ENCODE peak calls at places on chromosomes 6 and 20, in ten cellular contexts. U is activated T-helper 1 cell treated with anti-CD3 and anti-CD28 coated beads, Interleukin-2, amount 50 U/mL, for 16 hours; C is activated CD4-positive, alpha-beta T cell treated with anti-CD3 and anti-CD28 coated beads for 48 hours; Y is stomach; Q is GM03348; J is activated naive CD8-positive, alpha-beta T cell treated with anti-CD3 and anti-CD28 coated beads, Interleukin-2, amount 50 U/mL, for 24 hours; Z is neuronal stem cell; S is chondrocyte; O is cardiac septum; F is activated CD4-positive, CD25-positive, alpha-beta regulatory T cell. G is an unnamed sample.

GRCh38 chr6:95294047-95294446 is 283.3 kb upstream of the MANEA start:
- DNase-seq in U (no peak), C (no peak), Y (no peak), Q (no peak), J (no peak), Z (no peak), S (no peak), O (no peak), F (no peak), G (no peak)

GRCh38 chr6:25175216-25175615 is 104.0 kb upstream of the CARMIL1 start:
- DNase-seq in U (no peak), C (no peak), Y (no peak), Q (no peak), J (no peak), Z (no peak), S (no peak), O (no peak), F (no peak), G (no peak)

GRCh38 chr6:24445704-24446103 is 43.0 kb downstream of the MRS2 start:
- DNase-seq in U (no peak), C (no peak), Y (no peak), Q (no peak), J (no peak), Z (no peak), S (no peak), O (no peak), F (no peak), G (no peak)

GRCh38 chr6:91659881-91660280 is 1073.0 kb upstream of the MAP3K7 start:
- DNase-seq in U (no peak), C (no peak), Y (no peak), Q (no peak), J (no peak), Z (no peak), S (no peak), O (no peak), F (no peak), G (no peak)

GRCh38 chr6:74936886-74937285 is 269.0 kb downstream of the COL12A1 start:
- DNase-seq in U (no peak), C (no peak), Y (no peak), Q (peak), J (no peak), Z (no peak), S (no peak), O (no peak), F (no peak), G (no peak)

GRCh38 chr20:51360451-51361230 is 181.9 kb downstream of the NFATC2 start:
- DNase-seq in U (no peak), C (no peak), Y (no peak), Q (peak), J (no peak), Z (no peak), S (no peak), O (no peak), F (no peak), G (no peak)

GRCh38 chr20:38198238-38198861 is 33.3 kb upstream of the TGM2 start:
- DNase-seq in U (no peak), C (no peak), Y (no peak), Q (no peak), J (no peak), Z (no peak), S (no peak), O (peak), F (no peak), G (no peak)

GRCh38 chr20:24095753-24096152 is 107.2 kb upstream of the GGTLC1 start:
- DNase-seq in U (no peak), C (no peak), Y (no peak), Q (no peak), J (no peak), Z (no peak), S (no peak), O (no peak), F (no peak), G (no peak)

GRCh38 chr6:344816-345340 is 46.7 kb upstream of the IRF4 start:
- DNase-seq in U (no peak), C (no peak), Y (no peak), Q (peak), J (no peak), Z (no peak), S (no peak), O (no peak), F (no peak), G (no peak)

GRCh38 chr6:38370653-38371311 is 268.9 kb downstream of the BTBD9 start:
- DNase-seq in U (no peak), C (no peak), Y (no peak), Q (no peak), J (no peak), Z (no peak), S (no peak), O (no peak), F (no peak), G (no peak)

GRCh38 chr20:57999465-58000111 is 228.9 kb downstream of the ANKRD60 start:
- DNase-seq in U (no peak), C (no peak), Y (no peak), Q (no peak), J (no peak), Z (peak), S (no peak), O (no peak), F (no peak), G (no peak)

GRCh38 chr6:89268776-89269175 is 46.3 kb downstream of the GABRR2 start:
- DNase-seq in U (no peak), C (no peak), Y (no peak), Q (no peak), J (no peak), Z (no peak), S (no peak), O (no peak), F (no peak), G (no peak)

GRCh38 chr6:100084301-100085161 is 90.5 kb upstream of the MCHR2 start:
- DNase-seq in U (no peak), C (no peak), Y (no peak), Q (peak), J (no peak), Z (no peak), S (no peak), O (no peak), F (no peak), G (no peak)

GRCh38 chr6:71072508-71072907 is 115.6 kb upstream of the B3GAT2 start:
- DNase-seq in U (no peak), C (no peak), Y (no peak), Q (no peak), J (no peak), Z (peak), S (no peak), O (no peak), F (no peak), G (no peak)

GRCh38 chr6:15804461-15804784 is 141.6 kb upstream of the DTNBP1 start:
- DNase-seq in U (no peak), C (no peak), Y (no peak), Q (no peak), J (no peak), Z (no peak), S (no peak), O (no peak), F (no peak), G (no peak)

GRCh38 chr20:1895674-1896496 is 678 bp downstream of the SIRPA start:
- DNase-seq in U (no peak), C (no peak), Y (no peak), Q (peak), J (no peak), Z (no peak), S (no peak), O (no peak), F (no peak), G (no peak)

GRCh38 chr20:58137651-58138265 is 90.7 kb downstream of the ANKRD60 start:
- DNase-seq in U (no peak), C (no peak), Y (no peak), Q (no peak), J (no peak), Z (no peak), S (no peak), O (no peak), F (no peak), G (no peak)

GRCh38 chr6:75748743-75749538 is at the start of gene MYO6:
- DNase-seq in U (peak), C (peak), Y (peak), Q (peak), J (peak), Z (peak), S (no peak), O (peak), F (peak), G (peak)

GRCh38 chr20:21522479-21523397 is 8.9 kb upstream of the NKX2-2 start:
- DNase-seq in U (no peak), C (peak), Y (no peak), Q (no peak), J (peak), Z (no peak), S (no peak), O (no peak), F (no peak), G (no peak)

GRCh38 chr6:25397406-25397805 is 118.2 kb downstream of the CARMIL1 start:
- DNase-seq in U (no peak), C (no peak), Y (no peak), Q (no peak), J (no peak), Z (peak), S (no peak), O (no peak), F (no peak), G (no peak)

GRCh38 chr6:5435449-5435848 is 174.1 kb downstream of the FARS2 start:
- DNase-seq in U (no peak), C (no peak), Y (no peak), Q (peak), J (no peak), Z (no peak), S (no peak), O (no peak), F (no peak), G (no peak)

GRCh38 chr6:56802570-56802969 is 152.3 kb upstream of the BEND6 start:
- DNase-seq in U (no peak), C (no peak), Y (no peak), Q (no peak), J (no peak), Z (no peak), S (no peak), O (no peak), F (no peak), G (no peak)

GRCh38 chr6:11298651-11299420 is 66.4 kb upstream of the NEDD9 start:
- DNase-seq in U (no peak), C (no peak), Y (peak), Q (no peak), J (no peak), Z (no peak), S (no peak), O (no peak), F (no peak), G (no peak)

GRCh38 chr6:23728707-23729106 is 397.3 kb upstream of the NRSN1 start:
- DNase-seq in U (no peak), C (no peak), Y (peak), Q (no peak), J (no peak), Z (no peak), S (no peak), O (no peak), F (no peak), G (no peak)

GRCh38 chr6:17393335-17394191 is at the start of gene CAP2:
- DNase-seq in U (no peak), C (peak), Y (peak), Q (peak), J (no peak), Z (peak), S (peak), O (peak), F (no peak), G (no peak)

GRCh38 chr6:159691133-159691962 is 1.7 kb downstream of the SOD2 start:
- DNase-seq in U (no peak), C (no peak), Y (no peak), Q (peak), J (no peak), Z (no peak), S (no peak), O (no peak), F (no peak), G (no peak)

GRCh38 chr6:134166529-134167221 is 114.3 kb upstream of the SLC2A12 start:
- DNase-seq in U (no peak), C (no peak), Y (peak), Q (no peak), J (no peak), Z (no peak), S (no peak), O (no peak), F (no peak), G (no peak)

GRCh38 chr20:46914789-46915359 is 20.2 kb downstream of the EYA2 start:
- DNase-seq in U (no peak), C (no peak), Y (no peak), Q (peak), J (no peak), Z (no peak), S (no peak), O (no peak), F (no peak), G (no peak)

G was measured in activated T-helper 2 cell treated with anti-CD3 and anti-CD28 coated beads, Interferon-gamma antibody, Interleukin-2, Interleukin-4, amounts not matched to agents 10 μg/mL and 5 μg/mL and 100 μg/mL, durations not matched to agents 14 hours and 24 hours and 36 hours.